ENCODE peak calls at places on chromosomes 1 and 21, in ten cellular contexts. F is stomach, B is A549, E is GM12878, V is tibial nerve, H is ovary, W is esophagus muscularis mucosa, L is SK-N-SH, C is HepG2, N is sigmoid colon. G is an unnamed sample.

GRCh38 chr1:29047142-29047541 is 76.6 kb downstream of the TMEM200B start:
- DNase-seq in V (no peak), W (no peak), F (no peak), C (no peak), N (no peak), B (no peak), H (peak), L (no peak), E (no peak), G (no peak)

GRCh38 chr1:203906932-203907331 is 45.5 kb downstream of the SNRPE start:
- DNase-seq in V (no peak), N (no peak), L (no peak), B (peak), F (no peak), C (no peak), H (no peak), W (no peak), E (no peak), G (no peak)

GRCh38 chr1:67792756-67793475 is 40.4 kb downstream of the GNG12 start:
- DNase-seq in N (no peak), C (no peak), F (no peak), V (no peak), W (no peak), H (no peak), B (no peak), E (no peak), L (no peak), G (no peak)

GRCh38 chr1:40385437-40386310 is 12.1 kb downstream of the SMAP2 start:
- DNase-seq in N (no peak), C (no peak), B (no peak), F (no peak), L (no peak), E (peak), W (no peak), V (no peak), H (no peak), G (no peak)

GRCh38 chr1:152191260-152191659 is 32.2 kb upstream of the RPTN start:
- DNase-seq in N (no peak), E (no peak), W (no peak), V (no peak), B (no peak), F (no peak), C (no peak), H (no peak), L (no peak), G (no peak)

GRCh38 chr1:16387201-16388185 is 20.5 kb downstream of the SZRD1 start:
- DNase-seq in L (no peak), N (no peak), C (no peak), F (no peak), B (no peak), V (no peak), W (no peak), H (no peak), E (no peak), G (no peak)

GRCh38 chr1:85321237-85321964 is 45.0 kb upstream of the BCL10 start:
- DNase-seq in W (no peak), L (no peak), N (no peak), C (no peak), B (no peak), H (no peak), F (no peak), V (no peak), E (no peak), G (no peak)

GRCh38 chr1:25486602-25487001 is 55.9 kb downstream of the MACO1 start:
- DNase-seq in L (no peak), B (peak), F (no peak), E (no peak), N (no peak), V (no peak), C (no peak), W (no peak), H (no peak), G (no peak)

GRCh38 chr1:93876284-93876683 is 2.7 kb downstream of the DNTTIP2 start:
- DNase-seq in H (no peak), V (no peak), L (no peak), F (no peak), B (no peak), E (no peak), C (no peak), W (no peak), N (no peak), G (no peak)

GRCh38 chr1:93880731-93881130 is 1.7 kb upstream of the DNTTIP2 start:
- DNase-seq in V (no peak), H (no peak), F (no peak), C (no peak), E (no peak), B (no peak), W (no peak), L (no peak), N (no peak), G (no peak)

GRCh38 chr1:93878889-93879586 is at the start of gene DNTTIP2:
- DNase-seq in B (peak), F (peak), V (peak), N (peak), H (peak), C (peak), W (peak), E (peak), L (peak), G (peak)

GRCh38 chr1:93877529-93877928 is 1.5 kb downstream of the DNTTIP2 start:
- DNase-seq in L (no peak), W (no peak), F (no peak), C (no peak), V (no peak), H (no peak), E (no peak), N (no peak), B (no peak), G (no peak)

DNA sequence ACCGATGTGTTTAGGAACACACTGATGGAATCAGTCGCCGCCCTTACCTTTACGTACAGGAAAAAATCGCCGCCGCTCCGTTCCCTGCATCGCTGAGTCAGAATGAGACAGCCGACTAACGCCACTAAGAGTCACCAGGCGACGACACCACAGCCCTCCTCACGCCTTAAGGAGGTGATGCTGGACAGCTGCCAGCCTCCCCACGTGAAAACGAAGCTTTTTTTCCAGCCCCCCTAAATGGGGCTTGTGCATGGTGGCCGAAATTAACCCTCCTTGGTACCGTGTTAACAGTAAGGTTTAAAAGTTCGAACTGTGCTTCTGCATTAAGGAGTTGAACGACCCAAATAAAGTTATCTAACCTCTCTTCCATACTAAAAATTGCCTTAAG is 511 bp downstream of the DNTTIP2 start:
- DNase-seq in B (peak), N (peak), L (peak), E (no peak), C (peak), V (no peak), F (peak), W (no peak), H (peak), G (peak)
- TF ChIP-seq EP300 in B (no peak), N (no peak), L (no peak), E (no peak), C (no peak), V (no peak), F (no peak), W (no peak), H (no peak), G (no peak)

GRCh38 chr1:111030590-111030989 is 66.9 kb upstream of the LRIF1 start:
- DNase-seq in C (peak), H (no peak), L (peak), F (peak), N (no peak), E (peak), W (no peak), B (peak), V (no peak), G (no peak)
- TF ChIP-seq EP300 in C (no peak), H (no peak), L (no peak), F (no peak), N (no peak), E (no peak), W (no peak), B (no peak), V (no peak), G (no peak)

GRCh38 chr1:160024195-160024905 is 7.4 kb downstream of the PIGM start:
- DNase-seq in V (no peak), N (no peak), H (no peak), W (no peak), F (no peak), E (no peak), L (no peak), C (no peak), B (no peak), G (no peak)
- TF ChIP-seq EP300 in V (no peak), N (no peak), H (no peak), W (no peak), F (no peak), E (no peak), L (no peak), C (no peak), B (no peak), G (no peak)

GRCh38 chr1:227038401-227038800 is 98.3 kb downstream of the COQ8A start:
- DNase-seq in H (no peak), F (no peak), N (no peak), W (no peak), C (no peak), E (no peak), V (no peak), L (no peak), B (no peak), G (no peak)
- TF ChIP-seq EP300 in H (no peak), F (no peak), N (no peak), W (no peak), C (no peak), E (no peak), V (no peak), L (no peak), B (no peak), G (no peak)

DNA sequence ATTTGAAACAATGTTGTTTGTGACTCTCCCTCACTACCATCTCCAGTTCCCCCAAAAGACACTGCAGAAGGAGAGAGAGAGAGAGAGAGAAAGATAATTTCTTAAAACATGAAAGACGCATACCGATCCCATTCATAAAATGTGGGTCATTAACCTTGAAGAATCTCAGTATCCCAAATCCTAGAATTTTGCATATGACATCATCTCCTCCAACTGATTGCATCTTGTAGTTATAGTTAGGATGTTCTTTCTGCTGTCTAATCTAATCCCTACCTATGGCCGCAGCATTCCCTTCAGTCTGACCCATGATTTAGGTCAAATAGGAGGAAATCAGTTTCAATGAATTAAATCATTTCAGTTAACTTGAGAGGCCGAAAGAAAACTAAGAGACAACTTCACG is 142.4 kb upstream of the ETS2 start:
- DNase-seq in B (no peak), W (no peak), L (no peak), H (no peak), N (no peak), V (no peak), C (no peak), F (no peak), E (no peak), G (no peak)
- TF ChIP-seq EP300 in B (no peak), W (no peak), L (no peak), H (no peak), N (no peak), V (no peak), C (no peak), F (no peak), E (no peak), G (no peak)

DNA sequence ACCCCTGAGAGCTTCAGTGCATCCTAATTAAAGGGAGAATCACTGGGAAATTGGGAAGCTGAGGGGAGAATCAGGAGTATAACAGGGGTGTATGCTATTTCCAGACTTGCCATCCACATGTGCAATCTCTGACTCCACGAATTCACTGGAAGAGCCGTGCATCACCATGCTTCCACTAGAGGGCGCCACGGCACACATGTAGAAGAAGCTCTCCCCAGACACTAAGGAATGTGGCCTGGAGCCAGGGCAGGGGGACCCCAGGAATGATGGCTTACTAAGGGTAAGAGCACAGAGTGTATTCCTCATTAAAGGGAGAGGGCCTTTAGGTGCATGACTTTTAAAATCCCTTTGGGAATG is 81.5 kb downstream of the ABCA4 start:
- DNase-seq in B (peak), N (peak), H (peak), F (peak), C (peak), L (peak), V (peak), W (no peak), E (no peak), G (peak)
- TF ChIP-seq EP300 in B (no peak), N (no peak), H (no peak), F (no peak), C (no peak), L (no peak), V (no peak), W (no peak), E (no peak), G (no peak)

GRCh38 chr1:45493116-45493697 is 2.2 kb upstream of the TESK2 start:
- DNase-seq in B (peak), L (peak), N (no peak), W (no peak), V (no peak), C (peak), E (no peak), H (no peak), F (peak), G (no peak)

GRCh38 chr1:45492691-45493090 is 1.7 kb upstream of the TESK2 start:
- DNase-seq in B (no peak), L (no peak), W (no peak), H (no peak), N (no peak), F (no peak), E (no peak), V (no peak), C (no peak), G (no peak)

GRCh38 chr1:45490121-45490622 is 791 bp downstream of the TESK2 start:
- DNase-seq in C (no peak), W (no peak), B (no peak), N (no peak), H (no peak), E (no peak), F (no peak), V (no peak), L (no peak), G (no peak)

GRCh38 chr1:45490623-45491463 is at the start of gene TESK2:
- DNase-seq in N (peak), L (peak), W (peak), H (peak), F (peak), V (peak), B (peak), C (peak), E (peak), G (peak)

GRCh38 chr1:45491464-45492260 is 699 bp upstream of the TESK2 start:
- DNase-seq in H (no peak), C (no peak), F (no peak), W (no peak), E (no peak), L (no peak), B (no peak), V (no peak), N (no peak), G (no peak)
- TF ChIP-seq EP300 in H (no peak), C (no peak), F (no peak), W (no peak), E (no peak), L (no peak), B (no peak), V (no peak), N (no peak), G (no peak)